ENCODE peak calls at places on chromosomes 7 and 10, in six cellular contexts. M, R, F, P, S and B are unnamed samples. For H3K4me1, the result is how much of the 10 kb centered on the place peaks cover.

GRCh38 chr10:125626671-125627070 is 56.3 kb downstream of the TEX36 start:
- DNase-seq in M (no peak), R (no peak), F (no peak), P (no peak), S (no peak), B (no peak)

GRCh38 chr7:73823257-73823656 is 7.5 kb upstream of the CLDN4 start:
- DNase-seq in M (no peak), R (no peak), F (no peak), P (no peak), S (no peak), B (no peak)

GRCh38 chr7:128827971-128828711 is 2.1 kb upstream of the FLNC start:
- DNase-seq in M (no peak), R (peak), F (no peak), P (peak), S (peak), B (no peak)

GRCh38 chr10:9792181-9792580 is 1225.5 kb upstream of the CELF2 start:
- DNase-seq in M (no peak), R (peak), F (no peak), P (no peak), S (peak), B (no peak)

GRCh38 chr10:130814610-130815009 is 496.9 kb downstream of the TCERG1L start:
- DNase-seq in M (no peak), R (no peak), F (no peak), P (no peak), S (no peak), B (no peak)

GRCh38 chr7:80830000-80830399 is 88.9 kb downstream of the SEMA3C start:
- DNase-seq in M (no peak), R (no peak), F (no peak), P (no peak), S (no peak), B (no peak)

GRCh38 chr10:124349993-124350280 is 68.8 kb downstream of the OAT start:
- DNase-seq in M (no peak), R (no peak), F (no peak), P (no peak), S (no peak), B (no peak)

GRCh38 chr10:131314148-131314547 is 2.6 kb upstream of the TCERG1L start:
- DNase-seq in M (no peak), R (no peak), F (no peak), P (no peak), S (no peak), B (no peak)

GRCh38 chr10:96218826-96219225 is 52.5 kb downstream of the BLNK start:
- DNase-seq in M (no peak), R (no peak), F (no peak), P (no peak), S (no peak), B (no peak)

DNA sequence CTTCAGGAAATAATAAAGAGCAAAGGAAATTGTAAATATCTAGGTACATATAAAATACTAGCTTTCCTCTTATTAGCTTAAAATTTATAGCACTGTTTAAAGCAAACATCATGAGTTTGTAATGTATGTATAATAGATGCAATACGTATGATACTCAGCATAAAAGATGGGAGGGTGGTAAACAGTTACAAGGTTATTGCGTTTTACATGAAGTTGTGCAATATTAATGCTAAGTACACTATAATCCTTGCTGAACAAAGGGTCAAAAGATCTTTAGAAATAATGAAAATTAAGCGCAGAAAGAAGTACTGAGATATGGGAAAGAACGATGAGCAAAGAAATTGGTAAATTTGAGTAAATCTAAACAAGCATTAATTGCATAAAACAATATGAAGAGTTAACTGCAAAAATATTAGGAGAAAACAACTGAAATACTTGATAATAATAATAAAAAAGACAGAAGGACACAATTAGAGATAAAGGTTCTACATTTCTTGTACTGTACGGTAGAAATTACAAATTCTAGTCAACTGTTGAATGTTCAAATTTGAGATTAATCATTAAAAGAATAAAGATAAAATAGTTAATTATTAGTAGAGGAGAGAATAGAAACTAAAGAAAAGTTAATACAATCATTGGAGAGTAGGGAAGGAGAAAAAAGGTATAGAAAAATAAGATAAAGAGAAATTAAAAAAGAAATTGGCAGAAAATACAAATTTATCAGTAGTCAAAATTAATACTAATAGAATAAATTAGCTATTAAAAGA is 17.9 kb downstream of the C10orf67 start:
- DNase-seq in M (no peak), R (no peak), F (no peak), P (no peak), S (no peak), B (no peak)
- H3K4me1 ChIP-seq in M (under half), R (under half), F (under half), P (under half), S (under half), B (under half)

GRCh38 chr10:119667562-119668328 is 16.6 kb downstream of the BAG3 start:
- DNase-seq in M (no peak), R (peak), F (no peak), P (peak), S (peak), B (peak)
- H3K4me1 ChIP-seq in M (under half), R (half or more), F (under half), P (half or more), S (under half), B (under half)

GRCh38 chr7:101991860-101992259 is 174.4 kb downstream of the CUX1 start:
- DNase-seq in M (no peak), R (no peak), F (no peak), P (no peak), S (no peak), B (no peak)
- H3K4me1 ChIP-seq in M (under half), R (under half), F (under half), P (under half), S (under half), B (under half)

GRCh38 chr10:71245420-71246325 is 33.3 kb downstream of the UNC5B start:
- DNase-seq in M (no peak), R (no peak), F (no peak), P (no peak), S (no peak), B (no peak)
- H3K4me1 ChIP-seq in M (under half), R (under half), F (under half), P (under half), S (under half), B (under half)

GRCh38 chr7:6532516-6532915 is 18.7 kb downstream of the GRID2IP start:
- DNase-seq in M (no peak), R (no peak), F (no peak), P (no peak), S (no peak), B (no peak)

GRCh38 chr7:6531492-6532279 is 19.6 kb downstream of the GRID2IP start:
- DNase-seq in M (no peak), R (no peak), F (no peak), P (no peak), S (no peak), B (no peak)

GRCh38 chr7:6536899-6537298 is 14.4 kb downstream of the GRID2IP start:
- DNase-seq in M (no peak), R (peak), F (peak), P (no peak), S (no peak), B (no peak)

GRCh38 chr7:6533893-6534804 is 17.1 kb downstream of the GRID2IP start:
- DNase-seq in M (no peak), R (no peak), F (no peak), P (no peak), S (no peak), B (no peak)

GRCh38 chr7:6536262-6536770 is 14.9 kb downstream of the GRID2IP start:
- DNase-seq in M (no peak), R (no peak), F (no peak), P (no peak), S (no peak), B (no peak)
- H3K4me1 ChIP-seq in M (under half), R (under half), F (under half), P (under half), S (under half), B (under half)

GRCh38 chr10:14562197-14562596 is 212.5 kb downstream of the FAM107B start:
- DNase-seq in M (peak), R (no peak), F (no peak), P (no peak), S (no peak), B (no peak)
- H3K4me1 ChIP-seq in M (half or more), R (under half), F (under half), P (under half), S (under half), B (half or more)

GRCh38 chr7:20795361-20795760 is 8.7 kb upstream of the SP8 start:
- DNase-seq in M (no peak), R (no peak), F (no peak), P (no peak), S (no peak), B (no peak)

GRCh38 chr7:20797174-20798080 is 10.7 kb upstream of the SP8 start:
- DNase-seq in M (no peak), R (no peak), F (no peak), P (peak), S (no peak), B (no peak)

GRCh38 chr7:20795881-20796280 is 9.2 kb upstream of the SP8 start:
- DNase-seq in M (no peak), R (no peak), F (no peak), P (no peak), S (no peak), B (no peak)

GRCh38 chr7:20798081-20798693 is 11.5 kb upstream of the SP8 start:
- DNase-seq in M (no peak), R (peak), F (no peak), P (peak), S (no peak), B (peak)

GRCh38 chr7:20796565-20796964 is 9.9 kb upstream of the SP8 start:
- DNase-seq in M (no peak), R (no peak), F (no peak), P (no peak), S (no peak), B (no peak)
- H3K4me1 ChIP-seq in M (under half), R (under half), F (under half), P (under half), S (under half), B (under half)

DNA sequence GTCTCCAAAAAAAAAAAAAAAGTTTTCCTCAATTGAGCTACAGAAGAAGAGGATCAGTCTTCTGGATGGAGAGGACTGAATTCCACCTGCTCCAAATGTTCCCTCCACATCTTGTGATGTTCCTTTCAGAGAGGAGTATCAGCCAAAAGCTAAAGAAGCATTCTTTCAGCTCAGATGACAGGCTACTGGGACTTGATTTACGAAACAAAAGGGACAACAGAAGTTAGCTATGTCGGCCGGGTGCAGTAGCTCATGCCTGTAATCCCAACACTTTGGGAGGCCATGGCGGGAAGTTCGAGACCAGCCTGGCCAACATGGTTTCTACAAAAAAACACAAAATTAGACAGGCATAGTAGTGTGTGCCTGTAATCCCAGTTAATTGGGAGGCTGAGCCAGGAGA is 7.4 kb downstream of the DAGLB start:
- DNase-seq in M (no peak), R (no peak), F (no peak), P (no peak), S (no peak), B (no peak)
- H3K4me1 ChIP-seq in M (under half), R (under half), F (under half), P (half or more), S (under half), B (under half)